ENCODE peak calls at places on chromosomes 12 and 14, in eight cellular contexts. E, D, V, K, N, I, X and G are unnamed samples.

GRCh38 chr12:58176296-58176869 is 235.0 kb downstream of the ATP23 start:
- DNase-seq in K (no peak), X (peak; percentile 40), V (peak; percentile 40), I (peak; percentile 50), D (no peak), E (no peak), N (no peak), G (no peak)

GRCh38 chr12:124191024-124191359 is 103.9 kb upstream of the RFLNA start:
- DNase-seq in K (no peak), X (no peak), V (peak; percentile 13), D (no peak), I (peak; percentile 25), N (no peak), E (peak; percentile 20), G (no peak)

GRCh38 chr14:74275265-74275841 is 27.4 kb downstream of the ABCD4 start:
- DNase-seq in X (no peak), E (peak; percentile 75), D (no peak), I (peak; percentile 64), V (no peak), N (no peak), K (no peak), G (peak; percentile 52)

GRCh38 chr14:21796912-21797311 is 123.3 kb upstream of the OR4E1 start:
- DNase-seq in X (no peak), N (no peak), D (no peak), V (no peak), E (no peak), K (no peak), I (no peak), G (no peak)

GRCh38 chr14:29442720-29443119 is 484.9 kb downstream of the PRKD1 start:
- DNase-seq in D (no peak), V (peak; percentile 45), E (peak; percentile 74), N (no peak), X (no peak), K (no peak), I (peak; percentile 65), G (no peak)

GRCh38 chr12:99053599-99054362 is 408.7 kb downstream of the APAF1 start:
- DNase-seq in V (no peak), E (peak; percentile 65), I (no peak), K (no peak), N (no peak), X (no peak), D (no peak), G (no peak)

GRCh38 chr12:65885312-65885711 is 61.0 kb downstream of the HMGA2 start:
- DNase-seq in D (no peak), V (no peak), K (no peak), N (no peak), X (no peak), I (peak; percentile 54), E (no peak), G (no peak)

GRCh38 chr12:32877670-32878459 is 18.7 kb downstream of the PKP2 start:
- DNase-seq in V (peak; percentile 19), I (peak; percentile 57), N (no peak), X (peak; percentile 75), E (no peak), D (peak; percentile 43), K (peak; percentile 93), G (no peak)

GRCh38 chr14:64644629-64645028 is 59.6 kb upstream of the PLEKHG3 start:
- DNase-seq in K (peak; percentile 66), V (no peak), D (no peak), E (no peak), N (no peak), I (no peak), X (no peak), G (no peak)

GRCh38 chr14:65949711-65950516 is 536.3 kb upstream of the CCDC196 start:
- DNase-seq in I (peak; percentile 36), D (peak; percentile 54), N (no peak), V (peak; percentile 42), K (no peak), X (peak; percentile 72), E (peak; percentile 58), G (no peak)

GRCh38 chr12:67477682-67478265 is 170.8 kb upstream of the DYRK2 start:
- DNase-seq in I (no peak), K (no peak), N (no peak), V (no peak), D (no peak), X (no peak), E (no peak), G (no peak)

GRCh38 chr14:65637780-65638179 is 225.2 kb downstream of the FUT8 start:
- DNase-seq in N (no peak), I (no peak), E (peak; percentile 89), X (no peak), V (peak; percentile 65), D (no peak), K (no peak), G (no peak)

GRCh38 chr14:23217621-23218020 is 20.1 kb upstream of the RNF212B start:
- DNase-seq in V (no peak), K (no peak), X (no peak), E (no peak), I (no peak), D (no peak), N (no peak), G (no peak)

GRCh38 chr12:85076688-85077430 is 40.7 kb downstream of the LRRIQ1 start:
- DNase-seq in X (no peak), E (peak; percentile 94), K (no peak), I (peak; percentile 91), N (no peak), V (peak; percentile 17), D (no peak), G (peak; percentile 62)

GRCh38 chr14:64645220-64645891 is 58.9 kb upstream of the PLEKHG3 start:
- DNase-seq in X (peak; percentile 23), V (no peak), I (peak; percentile 92), D (no peak), K (peak; percentile 73), N (peak; percentile 62), E (peak; percentile 98), G (peak; percentile 42)

GRCh38 chr12:83042441-83043215 is 355.9 kb downstream of the TMTC2 start:
- DNase-seq in V (no peak), N (no peak), E (peak; percentile 64), X (peak; percentile 12), K (no peak), D (no peak), I (peak; percentile 2), G (no peak)

GRCh38 chr14:68971411-68972035 is 7.6 kb downstream of the ACTN1 start:
- DNase-seq in V (no peak), X (no peak), N (no peak), E (no peak), I (no peak), D (no peak), K (no peak), G (no peak)

GRCh38 chr12:101772019-101772774 is 32.9 kb upstream of the SYCP3 start:
- DNase-seq in V (no peak), D (no peak), N (no peak), K (no peak), X (no peak), E (no peak), I (no peak), G (no peak)

GRCh38 chr12:903055-903454 is 46.4 kb downstream of the RAD52 start:
- DNase-seq in K (no peak), X (no peak), I (no peak), E (no peak), V (no peak), D (no peak), N (no peak), G (no peak)

GRCh38 chr12:68416826-68417225 is 84.7 kb upstream of the MDM1 start:
- DNase-seq in X (no peak), N (no peak), D (no peak), E (peak; percentile 52), V (no peak), K (no peak), I (no peak), G (no peak)

GRCh38 chr14:53881161-53881846 is 75.3 kb downstream of the BMP4 start:
- DNase-seq in V (peak; percentile 62), N (no peak), K (no peak), E (peak; percentile 73), X (no peak), I (peak; percentile 28), D (no peak), G (peak; percentile 38)

GRCh38 chr12:108508243-108508642 is 6.8 kb upstream of the FICD start:
- DNase-seq in N (no peak), I (no peak), D (no peak), X (no peak), V (peak; percentile 74), K (no peak), E (peak; percentile 12), G (no peak)

GRCh38 chr12:14602128-14602527 is 34.4 kb upstream of the PLBD1 start:
- DNase-seq in E (no peak), K (no peak), N (no peak), D (no peak), I (no peak), X (no peak), V (no peak), G (no peak)

GRCh38 chr12:113524495-113524894 is 52.8 kb upstream of the LHX5 start:
- DNase-seq in E (no peak), I (no peak), K (no peak), N (no peak), D (no peak), V (no peak), X (no peak), G (no peak)
- TF ChIP-seq CTCF in E (no peak), I (no peak), K (no peak), N (no peak), D (no peak), V (no peak), X (no peak), G (no peak)

GRCh38 chr14:20247651-20248246 is 8.7 kb downstream of the OR11H4 start:
- DNase-seq in N (no peak), V (peak; percentile 33), K (no peak), I (no peak), D (no peak), E (no peak), X (no peak), G (no peak)
- TF ChIP-seq CTCF in N (no peak), V (peak; percentile 24), K (no peak), I (no peak), D (no peak), E (no peak), X (peak; percentile 32), G (no peak)

DNA sequence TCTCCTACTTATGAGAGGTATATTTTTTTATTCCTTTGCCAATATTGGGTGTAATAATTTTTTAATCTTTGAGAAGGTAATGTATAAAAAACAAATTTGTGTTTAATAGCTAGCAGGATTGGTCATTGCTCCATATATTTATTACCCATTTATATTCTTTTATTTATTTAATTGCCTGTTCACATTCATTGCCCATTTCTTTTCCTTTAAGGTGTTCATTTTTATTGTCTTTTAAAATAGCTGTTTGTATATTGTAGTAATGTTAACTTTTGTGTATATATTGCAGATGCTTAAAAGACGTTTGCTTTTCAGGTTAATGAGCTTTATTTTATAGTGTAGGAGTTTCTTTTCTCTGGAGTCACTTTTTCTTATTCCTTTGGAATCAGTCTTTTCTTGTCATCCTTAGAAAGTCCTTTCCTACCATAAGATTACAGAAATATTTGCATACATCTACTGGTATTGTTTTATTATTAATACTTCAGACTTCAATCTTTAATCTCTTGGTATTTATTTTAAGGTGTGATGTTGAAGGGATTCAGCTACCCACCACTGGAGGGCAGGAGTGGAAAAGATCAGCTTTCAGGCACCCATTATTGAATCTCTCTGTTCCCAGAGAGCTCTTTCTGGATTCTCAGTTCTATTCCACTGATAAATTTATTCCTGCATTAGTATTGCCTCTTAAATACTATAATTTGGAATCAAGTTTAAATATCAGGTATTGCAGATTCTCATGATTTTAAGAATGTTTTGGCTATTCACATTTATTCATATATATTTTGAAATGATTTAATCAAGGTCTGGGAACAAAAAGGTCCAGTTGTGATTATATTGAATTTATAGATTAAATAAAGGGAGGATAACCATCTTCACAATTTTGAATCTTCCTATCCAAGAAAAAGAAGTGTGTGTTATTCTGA is 17.3 kb downstream of the PPM1A start:
- DNase-seq in I (peak; percentile 33), K (no peak), V (peak; percentile 8), N (no peak), E (no peak), X (no peak), D (no peak), G (no peak)
- TF ChIP-seq CTCF in I (peak; percentile 60), K (no peak), V (peak; percentile 27), N (no peak), E (no peak), X (no peak), D (peak; percentile 27), G (peak; percentile 30)

GRCh38 chr12:76559277-76560082 is at the start of gene OSBPL8:
- DNase-seq in N (peak; percentile 97), X (peak; percentile 93), D (peak; percentile 96), E (peak; percentile 88), V (peak; percentile 96), I (peak; percentile 89), K (peak; percentile 99), G (peak; percentile 68)
- TF ChIP-seq CTCF in N (peak; percentile 21), X (no peak), D (peak; percentile 26), E (peak; percentile 12), V (peak; percentile 10), I (no peak), K (no peak), G (peak; percentile 11)